ENCODE peak calls at places on chromosomes 12 and 14, in seven cellular contexts. H is effector CD4-positive, alpha-beta T cell; N is PC-9; P is cardiac fibroblast; E is astrocyte of the spinal cord; B is smooth muscle cell of the brain vasculature; D is effector memory CD8-positive, alpha-beta T cell. U is an unnamed sample.

GRCh38 chr12:80068173-80068572 is 31.2 kb upstream of the OTOGL start:
- DNase-seq in H (no peak), D (no peak), P (no peak), E (no peak), B (no peak), N (no peak), U (no peak)

GRCh38 chr12:3945671-3946070 is 72.5 kb upstream of the PARP11 start:
- DNase-seq in D (no peak), H (no peak), P (no peak), E (no peak), B (no peak), N (no peak), U (no peak)

GRCh38 chr12:97385121-97385520 is 77.5 kb upstream of the RMST start:
- DNase-seq in N (no peak), D (no peak), E (no peak), B (no peak), P (no peak), H (no peak), U (no peak)

GRCh38 chr12:102479099-102479887 is 1.1 kb downstream of the IGF1 start:
- DNase-seq in B (no peak), H (no peak), P (no peak), E (no peak), D (no peak), N (no peak), U (peak; percentile 30)

GRCh38 chr14:68843471-68844209 is 50.8 kb upstream of the ZFP36L1 start:
- DNase-seq in P (peak; percentile 76), D (peak; percentile 71), B (peak; percentile 47), E (peak; percentile 73), H (peak; percentile 72), N (peak; percentile 74), U (peak; percentile 91)

GRCh38 chr12:55940065-55940732 is 9.2 kb downstream of the DGKA start:
- DNase-seq in E (peak; percentile 81), D (peak; percentile 82), B (no peak), N (peak; percentile 87), P (peak; percentile 89), H (peak; percentile 80), U (peak; percentile 64)

GRCh38 chr12:115871714-115872113 is 405.8 kb downstream of the MED13L start:
- DNase-seq in B (no peak), E (peak; percentile 5), P (peak; percentile 24), H (no peak), N (no peak), D (no peak), U (peak; percentile 92)

GRCh38 chr14:80872645-80873044 is 68.9 kb downstream of the CEP128 start:
- DNase-seq in E (no peak), B (no peak), N (no peak), P (peak; percentile 16), H (no peak), D (no peak), U (no peak)

GRCh38 chr14:102442241-102443211 is 67.0 kb downstream of the ANKRD9 start:
- DNase-seq in B (no peak), E (no peak), D (no peak), H (no peak), P (no peak), N (peak; percentile 89), U (no peak)

GRCh38 chr12:99670635-99671034 is 23.1 kb downstream of the GARIN6 start:
- DNase-seq in B (no peak), N (no peak), D (no peak), H (no peak), E (peak; percentile 2), P (peak; percentile 25), U (no peak)

GRCh38 chr12:91574975-91575374 is 392.4 kb upstream of the DCN start:
- DNase-seq in D (no peak), P (no peak), E (no peak), N (no peak), B (no peak), H (no peak), U (no peak)

GRCh38 chr14:75493580-75494130 is 28.6 kb upstream of the BATF start:
- DNase-seq in D (no peak), B (no peak), N (peak; percentile 73), P (no peak), E (no peak), H (no peak), U (no peak)

GRCh38 chr12:19440019-19440858 is 947 bp downstream of the AEBP2 start:
- DNase-seq in B (no peak), N (peak; percentile 49), E (peak; percentile 55), P (peak; percentile 49), D (peak; percentile 45), H (peak; percentile 36), U (peak; percentile 23)

GRCh38 chr14:69487226-69487625 is 2.7 kb downstream of the PLEKHD1 start:
- DNase-seq in D (no peak), P (no peak), E (no peak), B (no peak), N (no peak), H (no peak), U (no peak)

GRCh38 chr14:91883770-91884169 is 16.4 kb upstream of the TC2N start:
- DNase-seq in H (no peak), N (no peak), B (no peak), D (no peak), P (peak; percentile 72), E (no peak), U (no peak)

GRCh38 chr14:101002738-101003137 is 99.2 kb upstream of the RTL1 start:
- DNase-seq in N (no peak), B (no peak), H (no peak), E (no peak), D (no peak), P (no peak), U (no peak)

GRCh38 chr14:74483321-74483720 is 9.8 kb downstream of the NPC2 start:
- DNase-seq in P (no peak), E (no peak), N (no peak), D (no peak), B (no peak), H (no peak), U (no peak)

GRCh38 chr12:76024942-76025600 is 6.5 kb downstream of the PHLDA1 start:
- DNase-seq in H (no peak), D (no peak), E (peak; percentile 94), B (no peak), N (no peak), P (peak; percentile 96), U (no peak)

GRCh38 chr12:95336387-95337067 is 118.9 kb downstream of the VEZT start:
- DNase-seq in E (peak; percentile 89), P (peak; percentile 89), H (no peak), D (no peak), B (peak; percentile 89), N (peak; percentile 26), U (peak; percentile 88)

GRCh38 chr12:127830730-127831129 is 436.2 kb upstream of the TMEM132C start:
- DNase-seq in P (no peak), E (no peak), H (no peak), B (no peak), D (no peak), N (no peak), U (no peak)

GRCh38 chr12:53428741-53429140 is 5.1 kb downstream of the AMHR2 start:
- DNase-seq in D (no peak), P (no peak), E (no peak), B (no peak), H (no peak), N (no peak), U (no peak)

GRCh38 chr12:107990325-107990724 is 138.8 kb upstream of the WSCD2 start:
- DNase-seq in E (no peak), N (peak; percentile 6), H (no peak), D (peak; percentile 43), B (no peak), P (peak; percentile 7), U (no peak)

GRCh38 chr14:66638688-66639087 is 130.7 kb downstream of the GPHN start:
- DNase-seq in N (no peak), E (no peak), B (no peak), D (no peak), P (peak; percentile 71), H (no peak), U (no peak)

GRCh38 chr12:70251226-70251625 is 8.0 kb downstream of the CNOT2 start:
- DNase-seq in P (no peak), D (no peak), B (no peak), H (no peak), N (no peak), E (no peak), U (no peak)

GRCh38 chr12:23816394-23816851 is 133.0 kb downstream of the SOX5 start:
- DNase-seq in B (no peak), P (no peak), H (no peak), E (no peak), D (no peak), N (no peak), U (no peak)

GRCh38 chr14:50997712-50998111 is 53.4 kb upstream of the PYGL start:
- DNase-seq in N (peak; percentile 5), D (no peak), E (no peak), H (no peak), P (no peak), B (no peak), U (no peak)

GRCh38 chr12:12046401-12046800 is 24.3 kb upstream of the BCL2L14 start:
- DNase-seq in D (no peak), B (no peak), H (no peak), E (no peak), N (no peak), P (no peak), U (no peak)

GRCh38 chr12:95146767-95147166 is 70.5 kb downstream of the FGD6 start:
- DNase-seq in B (no peak), E (no peak), H (no peak), D (no peak), N (no peak), P (no peak), U (no peak)

GRCh38 chr12:124871297-124871696 is 7.6 kb upstream of the SCARB1 start:
- DNase-seq in B (no peak), D (no peak), E (no peak), H (no peak), P (no peak), N (no peak), U (no peak)

GRCh38 chr12:42420385-42420784 is 94.4 kb downstream of the PPHLN1 start:
- DNase-seq in N (no peak), B (no peak), H (no peak), D (no peak), P (no peak), E (no peak), U (no peak)

GRCh38 chr14:33184587-33184986 is 245.9 kb downstream of the NPAS3 start:
- DNase-seq in D (no peak), B (no peak), P (peak; percentile 31), E (peak; percentile 17), H (no peak), N (no peak), U (no peak)

GRCh38 chr12:31008241-31008711 is 65.4 kb upstream of the DDX11 start:
- DNase-seq in N (peak; percentile 43), E (no peak), H (no peak), D (no peak), B (no peak), P (no peak), U (no peak)

GRCh38 chr12:1457901-1458300 is 136.5 kb downstream of the FBXL14 start:
- DNase-seq in P (peak; percentile 78), D (no peak), E (peak; percentile 77), H (no peak), N (peak; percentile 61), B (no peak), U (no peak)

GRCh38 chr14:77314043-77314442 is 6.6 kb downstream of the POMT2 start:
- DNase-seq in N (no peak), P (peak; percentile 88), E (peak; percentile 61), B (no peak), H (no peak), D (no peak), U (no peak)

GRCh38 chr12:92021665-92022033 is 124.0 kb downstream of the BTG1 start:
- DNase-seq in P (no peak), E (no peak), B (no peak), N (no peak), H (no peak), D (no peak), U (no peak)

GRCh38 chr12:48982397-48983080 is 4.4 kb downstream of the WNT1 start:
- DNase-seq in E (no peak), P (no peak), D (no peak), B (no peak), N (no peak), H (no peak), U (no peak)

GRCh38 chr14:21309238-21309636 is 29.4 kb downstream of the RPGRIP1 start:
- DNase-seq in N (no peak), H (no peak), P (no peak), B (no peak), D (no peak), E (no peak), U (no peak)

GRCh38 chr14:51430600-51430999 is 190.6 kb downstream of the TMX1 start:
- DNase-seq in B (no peak), H (no peak), D (no peak), P (peak; percentile 44), E (peak; percentile 58), N (no peak), U (no peak)

U was measured in DMS79 treated with DMSO at 0.1 percent for 48 hours.